ENCODE peak calls at places on chromosomes 2 and 18, in seven cellular contexts. K is HepG2, G is GM12878, B is H1, E is GM12892, R is SK-N-SH, N is K562. H is an unnamed sample.
A peak's percentile ranks its signal among the peaks of the same experiment; 100 is the strongest.

GRCh38 chr2:149579972-149580882 is 7.3 kb downstream of the MMADHC start:
- DNase-seq in K (no peak), G (no peak), B (no peak), E (no peak), R (no peak), N (no peak), H (no peak)

GRCh38 chr2:239858179-239858578 is 167.0 kb downstream of the NDUFA10 start:
- DNase-seq in K (no peak), G (no peak), B (no peak), E (no peak), R (no peak), N (peak; percentile 16), H (no peak)

GRCh38 chr18:25093131-25093530 is 258.8 kb downstream of the ZNF521 start:
- DNase-seq in K (no peak), G (no peak), B (no peak), E (no peak), R (no peak), N (no peak), H (no peak)

GRCh38 chr2:149082781-149083180 is 44.3 kb downstream of the LYPD6B start:
- DNase-seq in K (no peak), G (no peak), B (no peak), E (no peak), R (peak; percentile 22), N (no peak), H (no peak)

GRCh38 chr2:21836766-21837543 is 713.2 kb downstream of the TDRD15 start:
- DNase-seq in K (no peak), G (no peak), B (no peak), E (no peak), R (no peak), N (no peak), H (no peak)

GRCh38 chr2:5520352-5520996 is 171.7 kb upstream of the SOX11 start:
- DNase-seq in K (no peak), G (no peak), B (no peak), E (no peak), R (no peak), N (no peak), H (no peak)

GRCh38 chr18:47969851-47970250 is 39.4 kb upstream of the SMAD2 start:
- DNase-seq in K (no peak), G (no peak), B (no peak), E (no peak), R (no peak), N (peak; percentile 14), H (no peak)

GRCh38 chr2:240238786-240239185 is 98.3 kb upstream of the OTOS start:
- DNase-seq in K (no peak), G (no peak), B (no peak), E (no peak), R (no peak), N (no peak), H (no peak)

GRCh38 chr18:58762781-58763171 is 91.5 kb downstream of the MALT1 start:
- DNase-seq in K (no peak), G (no peak), B (no peak), E (no peak), R (no peak), N (no peak), H (no peak)

GRCh38 chr2:216643986-216644662 is 10.9 kb downstream of the IGFBP2 start:
- DNase-seq in K (no peak), G (no peak), B (no peak), E (no peak), R (no peak), N (no peak), H (no peak)

GRCh38 chr2:7430421-7430868 is 513.2 kb downstream of the RNF144A start:
- DNase-seq in K (no peak), G (no peak), B (peak; percentile 53), E (no peak), R (no peak), N (no peak), H (no peak)

GRCh38 chr2:7428444-7429204 is 511.4 kb downstream of the RNF144A start:
- DNase-seq in K (no peak), G (no peak), B (no peak), E (no peak), R (no peak), N (no peak), H (no peak)

GRCh38 chr2:7424481-7424880 is 507.3 kb downstream of the RNF144A start:
- DNase-seq in K (no peak), G (no peak), B (no peak), E (no peak), R (no peak), N (no peak), H (no peak)

GRCh38 chr2:7429733-7430132 is 512.5 kb downstream of the RNF144A start:
- DNase-seq in K (no peak), G (no peak), B (no peak), E (no peak), R (no peak), N (no peak), H (no peak)

DNA sequence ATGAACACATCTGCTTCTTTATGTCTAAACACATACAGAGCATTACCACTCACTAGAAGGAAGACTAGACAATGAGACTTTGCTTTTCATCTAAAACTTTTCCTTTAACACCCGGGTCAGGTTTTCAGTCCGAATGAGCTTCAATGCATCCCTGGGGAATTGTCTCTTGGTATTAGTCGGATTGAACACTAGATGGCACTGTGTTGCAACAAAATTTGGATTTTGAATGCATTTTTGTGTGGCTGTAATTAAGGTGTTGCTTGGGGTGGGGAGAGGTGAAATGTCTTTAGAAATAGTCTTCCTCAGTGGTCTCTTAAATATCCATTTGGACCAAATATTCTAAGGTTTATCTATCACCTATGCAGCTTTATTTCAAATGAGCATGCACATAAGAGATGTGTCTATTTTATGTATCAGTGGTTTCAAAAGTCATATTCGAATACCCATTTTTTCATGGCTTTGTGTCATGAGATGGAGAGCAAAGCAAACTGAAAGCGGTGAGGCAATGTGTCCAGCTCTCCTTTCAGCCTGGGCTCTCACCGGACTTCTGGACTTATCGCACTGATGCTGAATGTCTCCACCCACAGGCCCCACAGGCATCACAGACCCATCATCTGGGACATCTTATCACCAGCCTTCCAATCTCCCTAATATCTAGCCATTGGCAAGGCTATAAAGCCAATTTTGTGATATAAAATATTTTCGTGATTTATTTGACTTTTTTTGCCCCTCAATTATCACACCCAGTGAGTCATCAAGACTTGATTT is 510.3 kb downstream of the RNF144A start:
- DNase-seq in K (peak; percentile 53), G (peak; percentile 66), B (no peak), E (no peak), R (peak; percentile 80), N (peak; percentile 54), H (no peak)
- TF ChIP-seq POLR2AphosphoS5 in K (no peak), G (no peak), B (no peak), E (no peak), R (no peak), N (no peak), H (no peak)

GRCh38 chr2:52404866-52405265 is 1362.7 kb upstream of the CHAC2 start:
- DNase-seq in K (no peak), G (no peak), B (no peak), E (no peak), R (no peak), N (no peak), H (no peak)
- TF ChIP-seq TAF1 in K (no peak), G (no peak), B (no peak), E (no peak), R (no peak), N (no peak), H (no peak)

GRCh38 chr18:54769526-54770464 is 58.5 kb upstream of the RAB27B start:
- DNase-seq in K (no peak), G (no peak), B (no peak), E (no peak), R (no peak), N (no peak), H (no peak)

GRCh38 chr18:54774971-54775665 is 53.2 kb upstream of the RAB27B start:
- DNase-seq in K (no peak), G (no peak), B (no peak), E (no peak), R (no peak), N (no peak), H (no peak)

GRCh38 chr18:54775686-54776085 is 52.6 kb upstream of the RAB27B start:
- DNase-seq in K (no peak), G (no peak), B (no peak), E (no peak), R (peak; percentile 15), N (peak; percentile 37), H (no peak)

GRCh38 chr18:54774423-54774822 is 53.9 kb upstream of the RAB27B start:
- DNase-seq in K (no peak), G (no peak), B (no peak), E (no peak), R (no peak), N (no peak), H (no peak)

DNA sequence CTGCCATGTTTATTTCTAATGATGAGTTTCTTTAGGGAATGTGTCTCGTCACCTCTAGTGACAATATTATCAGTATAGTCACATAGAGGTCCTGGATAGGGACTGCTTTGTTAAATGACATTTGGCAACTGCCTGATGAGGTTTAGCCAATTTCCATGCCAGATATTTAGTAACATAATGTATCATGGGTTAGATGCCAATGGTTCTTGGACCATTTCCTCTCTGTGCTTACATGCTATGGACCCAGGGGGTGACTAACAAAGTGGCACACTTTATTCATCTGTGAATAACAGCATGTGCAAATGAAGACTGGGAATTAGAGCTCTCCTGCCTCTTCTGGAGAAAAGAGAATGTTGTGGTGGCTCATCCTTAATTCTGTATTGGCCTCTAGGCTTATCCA is 56.2 kb upstream of the RAB27B start:
- DNase-seq in K (no peak), G (no peak), B (no peak), E (no peak), R (no peak), N (no peak), H (no peak)
- TF ChIP-seq POLR2AphosphoS5 in K (no peak), G (no peak), B (no peak), E (no peak), R (no peak), N (no peak), H (no peak)

DNA sequence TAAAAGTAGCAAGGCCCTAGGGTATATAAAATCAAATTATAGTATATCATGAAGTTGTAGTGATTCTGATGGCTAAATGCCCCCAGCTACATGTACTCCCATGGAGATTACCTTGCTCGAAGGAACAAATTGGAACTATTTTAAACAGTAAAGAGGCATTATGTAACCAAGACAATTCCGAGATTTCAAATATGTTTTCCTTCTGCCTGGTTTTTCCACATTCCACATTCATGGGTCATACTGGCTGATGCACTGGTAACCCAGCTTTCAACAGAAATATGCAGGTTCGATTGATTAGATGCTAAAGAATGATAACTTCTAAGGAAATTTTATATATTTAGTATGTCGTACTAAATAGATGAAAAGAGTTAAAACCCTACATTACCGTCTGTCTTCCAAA is 62.3 kb upstream of the MGAT4A start:
- DNase-seq in K (no peak), G (no peak), B (no peak), E (no peak), R (no peak), N (no peak), H (no peak)
- TF ChIP-seq TAF1 in K (no peak), G (no peak), B (no peak), E (no peak), R (no peak), N (no peak), H (no peak)

GRCh38 chr2:217972490-217972889 is 30.3 kb downstream of the TNS1 start:
- DNase-seq in K (no peak), G (no peak), B (no peak), E (no peak), R (no peak), N (no peak), H (no peak)
- TF ChIP-seq POLR2AphosphoS5 in K (no peak), G (no peak), B (no peak), E (no peak), R (no peak), N (no peak), H (no peak)

H was measured in GM12891.